ENCODE peak calls at places on chromosomes 2 and 18, in seven cellular contexts. L is heart left ventricle, N is tibial artery, T is caudate nucleus, I is aorta, X is Peyer's patch, J is lower lobe of right lung. D is an unnamed sample.

GRCh38 chr2:130874512-130874911 is 37.8 kb downstream of the ARHGEF4 start:
- DNase-seq in J (no peak), N (no peak), X (no peak), I (no peak), L (no peak), T (no peak), D (no peak)

GRCh38 chr18:28002841-28003240 is 174.1 kb downstream of the CDH2 start:
- DNase-seq in L (no peak), I (no peak), J (no peak), N (no peak), X (no peak), T (no peak), D (no peak)

GRCh38 chr18:47754311-47755101 is 176.0 kb downstream of the SMAD2 start:
- DNase-seq in J (no peak), X (peak; percentile 63), T (no peak), L (no peak), N (no peak), I (no peak), D (no peak)

GRCh38 chr18:55262021-55262560 is 302.8 kb upstream of the CCDC68 start:
- DNase-seq in I (no peak), T (no peak), X (no peak), N (no peak), J (no peak), L (no peak), D (no peak)

GRCh38 chr2:33521791-33522281 is 45.4 kb downstream of the RASGRP3 start:
- DNase-seq in I (no peak), N (peak; percentile 66), L (no peak), J (no peak), X (no peak), T (no peak), D (no peak)

GRCh38 chr2:73987948-73988700 is 3.4 kb downstream of the TET3 start:
- DNase-seq in L (no peak), X (no peak), J (peak; percentile 62), I (no peak), N (no peak), T (no peak), D (no peak)

GRCh38 chr2:8571792-8572499 is 109.9 kb upstream of the ID2 start:
- DNase-seq in L (no peak), I (no peak), N (no peak), X (no peak), T (no peak), J (no peak), D (no peak)

GRCh38 chr2:212926948-212927347 is 224.5 kb downstream of the IKZF2 start:
- DNase-seq in N (peak; percentile 70), L (peak; percentile 32), X (no peak), T (no peak), J (peak; percentile 44), I (peak; percentile 66), D (no peak)

DNA sequence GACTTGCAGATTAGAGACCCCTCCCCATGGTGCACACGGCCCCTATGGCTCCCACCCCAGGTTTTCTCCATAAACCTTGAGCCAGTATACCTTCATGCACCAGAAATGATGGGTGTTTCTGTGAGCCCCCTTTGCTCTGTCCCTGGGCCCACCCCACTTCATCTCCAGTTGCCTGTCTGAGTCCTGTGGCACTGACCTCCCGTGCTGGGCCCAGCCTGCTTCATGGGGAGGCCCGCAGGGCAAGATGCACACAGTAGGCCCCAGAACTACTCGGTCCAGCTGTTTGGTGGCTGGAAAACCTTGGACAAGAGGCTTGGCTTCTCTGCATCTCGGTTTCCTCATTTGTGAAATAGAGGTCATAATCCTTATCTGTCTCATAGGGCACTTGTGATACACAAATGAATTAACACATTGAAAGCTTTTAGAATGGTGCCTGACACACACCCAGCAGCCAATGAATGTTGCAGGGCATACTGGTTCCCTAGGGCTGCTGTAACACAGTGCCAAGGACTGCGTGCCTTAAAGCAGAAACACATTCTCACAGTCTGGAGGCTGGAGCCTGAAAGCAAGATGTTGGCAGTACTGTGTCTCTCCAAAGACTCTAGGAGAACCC is 58.4 kb downstream of the SH3BP4 start:
- DNase-seq in X (no peak), L (no peak), I (no peak), N (no peak), J (no peak), T (no peak), D (no peak)
- H3K27ac ChIP-seq in X (no peak overlapping the region), L (no peak overlapping the region), I (no peak overlapping the region), N (no peak overlapping the region), J (no peak overlapping the region), T (no peak overlapping the region), D (no peak overlapping the region)

GRCh38 chr2:161243873-161244272 is 64.4 kb upstream of the PSMD14 start:
- DNase-seq in X (no peak), I (no peak), L (no peak), T (no peak), J (no peak), N (no peak), D (no peak)
- H3K27ac ChIP-seq in X (peak overlapping the region; percentile 76), I (no peak overlapping the region), L (no peak overlapping the region), T (no peak overlapping the region), J (peak overlapping the region; percentile 70), N (no peak overlapping the region), D (no peak overlapping the region)

DNA sequence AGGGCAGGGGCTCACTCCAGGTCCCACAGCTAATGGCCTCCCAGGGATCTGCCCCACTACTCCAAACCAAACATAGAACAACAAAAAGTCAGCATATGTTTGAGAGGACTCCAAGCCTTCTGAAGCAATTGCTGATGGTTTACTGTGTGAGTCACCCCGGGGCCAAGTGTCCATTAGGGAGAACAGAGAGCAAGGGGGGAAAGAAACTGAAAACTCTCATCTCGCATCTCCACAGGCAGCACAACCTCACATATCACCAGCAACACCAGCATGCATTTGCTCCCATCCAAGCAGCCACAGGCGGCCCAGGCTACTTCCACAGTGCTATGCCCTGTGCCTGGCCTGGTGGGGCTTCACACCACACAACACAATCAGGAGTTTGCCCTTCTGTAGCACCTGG is 39.1 kb downstream of the CYRIA start:
- DNase-seq in N (no peak), L (peak; percentile 57), X (no peak), J (no peak), T (no peak), I (no peak), D (no peak)
- H3K27ac ChIP-seq in N (no peak overlapping the region), L (peak overlapping the region; percentile 34), X (peak overlapping the region; percentile 80), J (peak overlapping the region; percentile 78), T (peak overlapping the region; percentile 48), I (no peak overlapping the region), D (peak overlapping the region; percentile 29)

GRCh38 chr2:226772389-226773179 is 27.0 kb downstream of the IRS1 start:
- DNase-seq in N (no peak), L (no peak), T (no peak), X (no peak), J (no peak), I (no peak), D (no peak)
- H3K27ac ChIP-seq in N (no peak overlapping the region), L (peak overlapping the region; percentile 46), T (no peak overlapping the region), X (no peak overlapping the region), J (no peak overlapping the region), I (no peak overlapping the region), D (no peak overlapping the region)

GRCh38 chr2:134269986-134270735 is 16.3 kb downstream of the MGAT5 start:
- DNase-seq in N (no peak), L (no peak), X (no peak), J (no peak), I (no peak), T (no peak), D (no peak)

GRCh38 chr2:134272831-134273230 is 19.0 kb downstream of the MGAT5 start:
- DNase-seq in I (no peak), N (no peak), J (no peak), X (no peak), L (no peak), T (no peak), D (no peak)

GRCh38 chr2:134268265-134268664 is 14.4 kb downstream of the MGAT5 start:
- DNase-seq in T (no peak), J (no peak), L (peak; percentile 84), I (no peak), X (no peak), N (no peak), D (no peak)

GRCh38 chr2:134273240-134273983 is 19.5 kb downstream of the MGAT5 start:
- DNase-seq in I (no peak), X (no peak), N (no peak), J (no peak), T (no peak), L (no peak), D (no peak)

GRCh38 chr2:134271758-134272157 is 17.9 kb downstream of the MGAT5 start:
- DNase-seq in X (no peak), L (no peak), I (no peak), N (no peak), J (no peak), T (no peak), D (no peak)
- H3K27ac ChIP-seq in X (peak overlapping the region; percentile 38), L (no peak overlapping the region), I (no peak overlapping the region), N (no peak overlapping the region), J (no peak overlapping the region), T (no peak overlapping the region), D (no peak overlapping the region)

DNA sequence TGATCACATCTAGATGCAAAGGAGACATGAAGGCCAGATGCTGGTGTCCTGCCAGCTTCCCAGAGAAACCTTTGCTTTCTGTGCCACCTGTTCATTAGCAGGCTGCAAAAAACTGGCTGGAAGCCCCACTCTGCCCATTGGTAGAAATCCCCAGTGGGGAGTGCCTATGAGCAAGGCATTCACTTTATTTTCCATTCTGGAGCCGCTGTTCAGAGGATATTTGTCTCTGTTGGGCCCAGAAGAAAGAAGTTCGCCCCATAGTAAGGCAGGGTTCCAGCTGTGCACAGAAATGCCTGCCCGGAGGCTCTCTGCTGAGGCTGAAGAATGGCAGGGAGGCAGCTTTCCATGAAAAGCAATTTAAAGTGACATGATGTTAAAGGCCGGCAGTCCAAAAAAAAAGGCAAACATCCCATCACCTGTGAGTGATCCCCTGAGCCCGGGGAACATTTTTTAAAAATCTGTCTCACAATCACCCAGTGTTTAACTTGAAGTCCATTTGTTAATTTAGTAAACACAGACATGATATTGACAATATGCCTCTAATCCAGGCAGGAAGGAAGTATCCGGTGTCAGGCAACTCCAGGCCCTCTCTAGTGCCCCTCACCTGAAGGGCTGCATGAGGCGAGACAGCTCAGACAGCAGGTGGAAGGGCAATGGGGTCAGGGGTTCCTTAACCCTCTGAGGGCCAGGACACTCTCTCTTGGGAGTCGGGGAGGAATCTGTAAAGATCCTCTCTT is 265.1 kb upstream of the SIX2 start:
- DNase-seq in J (no peak), T (no peak), N (no peak), X (no peak), I (no peak), L (no peak), D (no peak)
- H3K27ac ChIP-seq in J (no peak overlapping the region), T (no peak overlapping the region), N (peak overlapping the region; percentile 62), X (no peak overlapping the region), I (no peak overlapping the region), L (no peak overlapping the region), D (no peak overlapping the region)

DNA sequence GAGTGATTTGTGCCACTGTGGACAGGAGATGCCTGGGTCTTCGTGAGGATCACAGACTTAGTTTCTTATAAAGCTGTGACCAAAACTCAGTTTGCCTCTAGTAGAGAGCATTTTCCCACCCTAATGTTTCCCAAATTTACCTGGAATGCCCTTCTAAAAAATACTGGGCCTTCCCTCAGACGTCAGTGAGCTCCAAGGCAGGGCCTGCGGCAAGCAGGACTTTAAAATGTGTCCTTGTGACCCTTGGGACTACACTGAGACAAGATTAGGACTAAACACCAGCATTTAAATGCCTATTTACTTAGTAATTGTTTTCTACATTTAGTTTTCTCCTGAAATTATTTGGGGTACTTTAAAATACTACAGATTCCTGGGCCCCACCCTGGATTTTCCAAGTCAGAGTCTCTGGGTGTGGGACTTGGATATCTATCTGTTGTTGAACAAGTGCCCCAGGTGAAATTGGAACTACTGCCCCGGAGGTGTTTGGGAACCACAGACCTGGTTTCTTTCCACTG is 14.3 kb downstream of the GATA6 start:
- DNase-seq in I (no peak), T (no peak), L (no peak), N (no peak), J (no peak), X (no peak), D (no peak)
- H3K27ac ChIP-seq in I (peak overlapping the region; percentile 96), T (no peak overlapping the region), L (peak overlapping the region; percentile 67), N (peak overlapping the region; percentile 76), J (peak overlapping the region; percentile 48), X (no peak overlapping the region), D (no peak overlapping the region)